ENCODE peak calls at places on chromosomes 5 and 9, in nine cellular contexts. One of them, this sample, is unnamed.

GRCh38 chr9:95764920-95765319 is 110.6 kb upstream of the ERCC6L2 start:
- DNase-seq in left ventricle myocardium inferior: no peak
- DNase-seq in mesendoderm: no peak
- DNase-seq in lung: no peak
- DNase-seq in stimulated activated CD8-positive, alpha-beta memory T cell treated with anti-CD3 and anti-CD28 coated beads, Interleukin-4, amount 100 ng/mL, for 24 hours: no peak
- DNase-seq in spleen: no peak
- DNase-seq in endodermal cell: no peak
- DNase-seq in COR-L47: no peak
- DNase-seq in esophagus squamous epithelium: no peak
- DNase-seq in this sample: no peak

GRCh38 chr5:123845356-123846100 is 333.6 kb downstream of the CSNK1G3 start:
- DNase-seq in lung: no peak
- DNase-seq in endodermal cell: no peak
- DNase-seq in mesendoderm: no peak
- DNase-seq in COR-L47: no peak
- DNase-seq in spleen: no peak
- DNase-seq in left ventricle myocardium inferior: no peak
- DNase-seq in esophagus squamous epithelium: no peak
- DNase-seq in stimulated activated CD8-positive, alpha-beta memory T cell treated with anti-CD3 and anti-CD28 coated beads, Interleukin-4, amount 100 ng/mL, for 24 hours: no peak
- DNase-seq in this sample: no peak

GRCh38 chr5:90402521-90403255 is 6.9 kb downstream of the CETN3 start:
- DNase-seq in COR-L47: no peak
- DNase-seq in stimulated activated CD8-positive, alpha-beta memory T cell treated with anti-CD3 and anti-CD28 coated beads, Interleukin-4, amount 100 ng/mL, for 24 hours: no peak
- DNase-seq in lung: no peak
- DNase-seq in endodermal cell: no peak
- DNase-seq in left ventricle myocardium inferior: no peak
- DNase-seq in mesendoderm: no peak
- DNase-seq in spleen: no peak
- DNase-seq in esophagus squamous epithelium: no peak
- DNase-seq in this sample: no peak

GRCh38 chr5:153781325-153781724 is 257.4 kb downstream of the FAM114A2 start:
- DNase-seq in endodermal cell: peak
- DNase-seq in spleen: no peak
- DNase-seq in esophagus squamous epithelium: no peak
- DNase-seq in left ventricle myocardium inferior: no peak
- DNase-seq in COR-L47: no peak
- DNase-seq in mesendoderm: peak
- DNase-seq in stimulated activated CD8-positive, alpha-beta memory T cell treated with anti-CD3 and anti-CD28 coated beads, Interleukin-4, amount 100 ng/mL, for 24 hours: no peak
- DNase-seq in lung: no peak
- DNase-seq in this sample: no peak

GRCh38 chr5:143842920-143843319 is 31.0 kb downstream of the HMHB1 start:
- DNase-seq in endodermal cell: no peak
- DNase-seq in lung: no peak
- DNase-seq in esophagus squamous epithelium: no peak
- DNase-seq in stimulated activated CD8-positive, alpha-beta memory T cell treated with anti-CD3 and anti-CD28 coated beads, Interleukin-4, amount 100 ng/mL, for 24 hours: no peak
- DNase-seq in left ventricle myocardium inferior: no peak
- DNase-seq in mesendoderm: no peak
- DNase-seq in COR-L47: no peak
- DNase-seq in spleen: no peak
- DNase-seq in this sample: no peak

GRCh38 chr5:125756456-125756855 is 666.8 kb upstream of the GRAMD2B start:
- DNase-seq in lung: no peak
- DNase-seq in spleen: no peak
- DNase-seq in stimulated activated CD8-positive, alpha-beta memory T cell treated with anti-CD3 and anti-CD28 coated beads, Interleukin-4, amount 100 ng/mL, for 24 hours: no peak
- DNase-seq in COR-L47: no peak
- DNase-seq in endodermal cell: no peak
- DNase-seq in left ventricle myocardium inferior: no peak
- DNase-seq in mesendoderm: no peak
- DNase-seq in esophagus squamous epithelium: no peak
- DNase-seq in this sample: no peak

GRCh38 chr5:112691758-112692157 is 45.9 kb upstream of the APC start:
- DNase-seq in lung: no peak
- DNase-seq in stimulated activated CD8-positive, alpha-beta memory T cell treated with anti-CD3 and anti-CD28 coated beads, Interleukin-4, amount 100 ng/mL, for 24 hours: no peak
- DNase-seq in COR-L47: peak
- DNase-seq in spleen: no peak
- DNase-seq in mesendoderm: peak
- DNase-seq in left ventricle myocardium inferior: no peak
- DNase-seq in endodermal cell: peak
- DNase-seq in esophagus squamous epithelium: no peak
- DNase-seq in this sample: no peak

GRCh38 chr5:175696139-175696854 is 38.4 kb downstream of the HRH2 start:
- DNase-seq in spleen: peak
- DNase-seq in left ventricle myocardium inferior: peak
- DNase-seq in mesendoderm: peak
- DNase-seq in endodermal cell: peak
- DNase-seq in lung: peak
- DNase-seq in esophagus squamous epithelium: no peak
- DNase-seq in COR-L47: peak
- DNase-seq in stimulated activated CD8-positive, alpha-beta memory T cell treated with anti-CD3 and anti-CD28 coated beads, Interleukin-4, amount 100 ng/mL, for 24 hours: peak
- DNase-seq in this sample: no peak

GRCh38 chr5:36029914-36030313 is 36.8 kb downstream of the UGT3A2 start:
- DNase-seq in stimulated activated CD8-positive, alpha-beta memory T cell treated with anti-CD3 and anti-CD28 coated beads, Interleukin-4, amount 100 ng/mL, for 24 hours: no peak
- DNase-seq in esophagus squamous epithelium: no peak
- DNase-seq in lung: peak
- DNase-seq in COR-L47: no peak
- DNase-seq in left ventricle myocardium inferior: no peak
- DNase-seq in spleen: no peak
- DNase-seq in mesendoderm: no peak
- DNase-seq in endodermal cell: no peak
- DNase-seq in this sample: no peak

GRCh38 chr5:17398439-17398838 is 99.6 kb upstream of the TAF11L2 start:
- DNase-seq in esophagus squamous epithelium: no peak
- DNase-seq in COR-L47: no peak
- DNase-seq in endodermal cell: no peak
- DNase-seq in spleen: no peak
- DNase-seq in lung: no peak
- DNase-seq in mesendoderm: peak
- DNase-seq in left ventricle myocardium inferior: no peak
- DNase-seq in stimulated activated CD8-positive, alpha-beta memory T cell treated with anti-CD3 and anti-CD28 coated beads, Interleukin-4, amount 100 ng/mL, for 24 hours: no peak
- DNase-seq in this sample: no peak

GRCh38 chr9:109504689-109505088 is 6.6 kb upstream of the PTPN3 start:
- DNase-seq in stimulated activated CD8-positive, alpha-beta memory T cell treated with anti-CD3 and anti-CD28 coated beads, Interleukin-4, amount 100 ng/mL, for 24 hours: no peak
- DNase-seq in left ventricle myocardium inferior: no peak
- DNase-seq in lung: no peak
- DNase-seq in esophagus squamous epithelium: no peak
- DNase-seq in endodermal cell: no peak
- DNase-seq in COR-L47: no peak
- DNase-seq in spleen: no peak
- DNase-seq in mesendoderm: no peak
- DNase-seq in this sample: no peak